ENCODE peak calls at places on chromosomes 6 and 20, in nine cellular contexts. J is breast epithelium; S is MCF 10A; W is thoracic aorta; L is fibroblast of the aortic adventitia; R is bronchial epithelial cell; E is CD8-positive, alpha-beta T cell; F is left lung; Q is Calu3. P is an unnamed sample.

GRCh38 chr20:46013826-46014516 is 5.3 kb downstream of the MMP9 start:
- DNase-seq in Q (peak), W (no peak), F (peak), J (no peak), S (peak), R (peak), E (peak), L (peak), P (peak)

GRCh38 chr6:157317129-157317814 is 6.0 kb downstream of the TMEM242 start:
- DNase-seq in F (no peak), E (no peak), R (peak), W (peak), S (peak), J (peak), L (peak), Q (peak), P (no peak)

GRCh38 chr6:45677381-45677992 is 299.8 kb upstream of the SUPT3H start:
- DNase-seq in R (peak), L (no peak), F (no peak), J (no peak), E (peak), S (no peak), W (no peak), Q (peak), P (no peak)

GRCh38 chr6:165906-166305 is 126.4 kb upstream of the DUSP22 start:
- DNase-seq in S (no peak), J (no peak), Q (no peak), E (no peak), F (no peak), R (no peak), W (no peak), L (peak), P (no peak)

GRCh38 chr6:11537229-11538048 is at the start of gene TMEM170B:
- DNase-seq in S (peak), J (peak), F (peak), W (peak), Q (peak), E (peak), L (peak), R (peak), P (peak)

GRCh38 chr6:164322533-164322932 is 908.0 kb downstream of the QKI start:
- DNase-seq in Q (no peak), J (no peak), W (no peak), E (no peak), F (no peak), S (peak), L (peak), R (peak), P (no peak)

GRCh38 chr6:70474751-70475150 is 61.4 kb downstream of the FAM135A start:
- DNase-seq in S (no peak), R (no peak), E (no peak), L (no peak), W (no peak), F (no peak), J (no peak), Q (no peak), P (no peak)

GRCh38 chr20:1418335-1418734 is 25.5 kb upstream of the FKBP1A start:
- DNase-seq in R (peak), L (peak), W (no peak), F (no peak), E (no peak), S (no peak), J (no peak), Q (no peak), P (no peak)

GRCh38 chr6:169190144-169190584 is 63.5 kb downstream of the THBS2 start:
- DNase-seq in E (no peak), F (no peak), R (no peak), J (no peak), L (peak), W (peak), Q (no peak), S (peak), P (no peak)

GRCh38 chr20:23146111-23146640 is 60.1 kb upstream of the CD93 start:
- DNase-seq in Q (no peak), F (no peak), J (no peak), L (peak), R (no peak), S (no peak), W (no peak), E (no peak), P (no peak)

GRCh38 chr6:4028051-4028450 is 50.9 kb downstream of the FAM217A start:
- DNase-seq in S (no peak), J (no peak), Q (no peak), L (no peak), R (no peak), F (no peak), W (no peak), E (no peak), P (no peak)

GRCh38 chr20:54212871-54213270 is 5.0 kb downstream of the PFDN4 start:
- DNase-seq in R (no peak), F (no peak), E (no peak), L (no peak), S (no peak), Q (no peak), J (no peak), W (no peak), P (no peak)

GRCh38 chr6:150118642-150119041 is 24.2 kb upstream of the PPP1R14C start:
- DNase-seq in J (no peak), L (no peak), F (no peak), Q (no peak), E (no peak), R (peak), W (no peak), S (no peak), P (no peak)

GRCh38 chr6:167047554-167047953 is 48.4 kb downstream of the CEP43 start:
- DNase-seq in L (no peak), R (no peak), J (no peak), E (peak), S (no peak), Q (no peak), F (peak), W (peak), P (no peak)

GRCh38 chr6:11785953-11786579 is 7.5 kb upstream of the ADTRP start:
- DNase-seq in J (no peak), R (no peak), F (no peak), W (no peak), L (no peak), E (peak), Q (no peak), S (no peak), P (no peak)

GRCh38 chr6:91088515-91088914 is 501.6 kb upstream of the MAP3K7 start:
- DNase-seq in W (no peak), F (no peak), L (no peak), S (no peak), E (no peak), J (no peak), Q (no peak), R (no peak), P (no peak)

GRCh38 chr20:5553194-5553815 is 196.9 kb upstream of the SHLD1 start:
- DNase-seq in E (no peak), L (no peak), R (no peak), J (no peak), F (no peak), S (no peak), Q (no peak), W (no peak), P (no peak)

GRCh38 chr6:57255451-57256181 is 33.5 kb upstream of the RAB23 start:
- DNase-seq in J (no peak), L (no peak), R (no peak), S (no peak), F (no peak), Q (no peak), W (no peak), E (no peak), P (no peak)

GRCh38 chr6:16543491-16543890 is 217.8 kb downstream of the ATXN1 start:
- DNase-seq in F (no peak), S (no peak), L (no peak), J (no peak), Q (no peak), E (no peak), W (no peak), R (no peak), P (no peak)

DNA sequence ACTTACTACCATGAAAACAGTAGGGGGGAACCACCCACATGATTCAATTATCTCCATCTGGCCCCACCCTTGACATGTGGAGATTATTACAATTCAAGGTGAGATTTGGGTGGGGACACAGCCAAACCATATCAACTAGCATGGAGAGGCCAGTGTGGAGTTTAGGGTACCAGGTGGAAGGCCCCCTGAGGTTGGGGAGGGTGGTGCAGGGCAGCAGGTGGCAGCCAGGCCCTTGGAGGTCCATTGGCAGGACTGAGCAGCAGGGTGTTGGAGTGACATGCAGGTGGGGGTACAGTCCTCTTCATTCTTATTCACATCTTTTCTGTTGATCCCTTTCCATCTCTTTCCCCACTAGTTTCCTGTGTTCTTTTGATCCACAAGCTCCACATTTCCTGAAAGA is 42.9 kb downstream of the PHACTR3 start:
- DNase-seq in W (no peak), Q (no peak), J (no peak), F (no peak), S (no peak), E (no peak), L (no peak), R (no peak), P (no peak)
- TF ChIP-seq CTCF in W (no peak), Q (no peak), J (no peak), F (no peak), S (no peak), E (no peak), L (no peak), R (no peak), P (no peak)

DNA sequence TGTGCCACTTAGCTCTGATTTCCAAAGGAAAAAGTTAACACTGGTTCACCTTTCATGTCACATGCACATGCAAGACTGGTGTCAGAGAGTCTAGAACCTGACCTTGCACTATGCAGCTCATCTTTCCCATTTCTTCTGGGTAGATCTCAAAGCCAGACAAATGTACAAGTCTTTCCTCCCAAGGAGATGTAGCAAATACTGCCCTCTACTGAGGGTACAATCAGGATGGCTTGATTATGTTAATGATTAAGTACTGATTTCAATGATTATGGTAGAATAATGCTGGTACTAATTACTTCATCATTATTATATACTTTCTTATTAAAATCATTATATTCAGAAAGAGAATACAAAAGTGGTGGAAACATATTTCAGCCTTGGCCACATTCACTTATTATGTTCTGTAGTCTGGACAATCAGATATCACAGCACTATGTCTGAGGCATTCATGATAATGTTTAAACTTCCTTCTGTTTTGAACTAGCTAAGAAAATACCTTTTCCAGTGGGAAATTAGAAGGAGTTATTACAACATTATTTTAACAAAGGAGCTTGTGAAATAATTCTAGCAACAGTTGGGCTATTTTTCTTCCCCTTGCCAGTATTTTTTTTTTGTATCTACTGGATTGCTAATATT is 68.5 kb upstream of the FOXO3 start:
- DNase-seq in S (peak), E (no peak), Q (peak), L (peak), R (peak), W (no peak), J (no peak), F (no peak), P (no peak)
- TF ChIP-seq CTCF in S (peak), E (peak), Q (no peak), L (peak), R (peak), W (peak), J (peak), F (peak), P (peak)

GRCh38 chr20:31788578-31788977 is 30.6 kb upstream of the MYLK2 start:
- DNase-seq in L (peak), R (no peak), W (no peak), E (no peak), S (peak), Q (peak), F (no peak), J (no peak), P (no peak)
- TF ChIP-seq CTCF in L (peak), R (no peak), W (no peak), E (no peak), S (no peak), Q (no peak), F (no peak), J (no peak), P (no peak)

GRCh38 chr20:61882716-61883615 is 182.7 kb downstream of the TAF4 start:
- DNase-seq in L (no peak), J (no peak), Q (no peak), W (no peak), S (no peak), R (no peak), E (no peak), F (peak), P (no peak)
- TF ChIP-seq CTCF in L (no peak), J (no peak), Q (no peak), W (no peak), S (no peak), R (no peak), E (no peak), F (no peak), P (no peak)

GRCh38 chr6:99519446-99519845 is 4.2 kb upstream of the USP45 start:
- DNase-seq in W (no peak), Q (no peak), L (no peak), S (no peak), J (no peak), F (no peak), R (no peak), E (no peak), P (no peak)
- TF ChIP-seq CTCF in W (no peak), Q (no peak), L (no peak), S (no peak), J (no peak), F (no peak), R (no peak), E (no peak), P (no peak)

GRCh38 chr6:29696147-29697129 is 15.5 kb upstream of the ZFP57 start:
- DNase-seq in R (peak), E (no peak), J (no peak), F (no peak), W (no peak), Q (peak), S (peak), L (peak), P (no peak)
- TF ChIP-seq CTCF in R (peak), E (peak), J (no peak), F (peak), W (peak), Q (peak), S (peak), L (peak), P (peak)

GRCh38 chr6:63689421-63689820 is 53.8 kb downstream of the PHF3 start:
- DNase-seq in R (no peak), L (no peak), J (no peak), W (no peak), E (no peak), S (no peak), F (no peak), Q (no peak), P (no peak)
- TF ChIP-seq CTCF in R (no peak), L (no peak), J (no peak), W (no peak), E (no peak), S (no peak), F (peak), Q (no peak), P (no peak)

GRCh38 chr6:49557177-49557576 is 6.7 kb downstream of the C6orf141 start:
- DNase-seq in W (no peak), R (no peak), Q (no peak), E (no peak), F (no peak), S (no peak), J (no peak), L (no peak), P (no peak)
- TF ChIP-seq CTCF in W (no peak), R (no peak), Q (no peak), E (no peak), F (no peak), S (no peak), J (no peak), L (no peak), P (no peak)

P was measured in D721Med.